ENCODE peak calls at places on chromosomes 3 and 15, in six cellular contexts. Y, E, A, M, I and S are unnamed samples.
A peak's percentile ranks its signal among the peaks of the same experiment; 100 is the strongest.

GRCh38 chr15:80323285-80323684 is 71.3 kb upstream of the CTXND1 start:
- DNase-seq in Y (no peak), E (no peak), A (no peak), M (no peak), I (no peak), S (no peak)

GRCh38 chr3:119779731-119780383 is 2.0 kb upstream of the NR1I2 start:
- DNase-seq in Y (no peak), E (no peak), A (no peak), M (no peak), I (no peak), S (no peak)

GRCh38 chr3:170867143-170867542 is 2.9 kb downstream of the RPL22L1 start:
- DNase-seq in Y (no peak), E (no peak), A (no peak), M (no peak), I (no peak), S (no peak)

GRCh38 chr3:197891-198491 is 1.4 kb downstream of the CHL1 start:
- DNase-seq in Y (no peak), E (no peak), A (no peak), M (peak; percentile 21), I (no peak), S (no peak)

GRCh38 chr3:196082471-196082971 is 631 bp upstream of the TFRC start:
- DNase-seq in Y (no peak), E (peak; percentile 65), A (no peak), M (no peak), I (no peak), S (no peak)

GRCh38 chr15:26873846-26874245 is 7.0 kb downstream of the GABRA5 start:
- DNase-seq in Y (no peak), E (no peak), A (no peak), M (no peak), I (no peak), S (no peak)

GRCh38 chr3:186949281-186949982 is 19.1 kb downstream of the ST6GAL1 start:
- DNase-seq in Y (no peak), E (no peak), A (peak; percentile 73), M (no peak), I (no peak), S (no peak)

GRCh38 chr3:66520716-66521115 is 19.9 kb upstream of the LRIG1 start:
- DNase-seq in Y (no peak), E (no peak), A (no peak), M (no peak), I (no peak), S (no peak)

GRCh38 chr3:123636431-123636841 is 51.6 kb upstream of the HACD2 start:
- DNase-seq in Y (no peak), E (no peak), A (no peak), M (peak; percentile 69), I (no peak), S (no peak)

GRCh38 chr3:156483426-156483825 is 71.5 kb downstream of the SSR3 start:
- DNase-seq in Y (peak; percentile 46), E (no peak), A (peak; percentile 86), M (no peak), I (no peak), S (no peak)

GRCh38 chr3:96347289-96347688 is 467.1 kb upstream of the EPHA6 start:
- DNase-seq in Y (no peak), E (no peak), A (no peak), M (no peak), I (no peak), S (no peak)

GRCh38 chr3:185733980-185734724 is 90.7 kb downstream of the IGF2BP2 start:
- DNase-seq in Y (no peak), E (no peak), A (peak; percentile 80), M (peak; percentile 38), I (no peak), S (no peak)

GRCh38 chr3:52231502-52232278 is 6.2 kb upstream of the TLR9 start:
- DNase-seq in Y (peak; percentile 86), E (peak; percentile 88), A (no peak), M (peak; percentile 46), I (peak; percentile 86), S (peak; percentile 89)

GRCh38 chr3:134881305-134881704 is 86.2 kb downstream of the EPHB1 start:
- DNase-seq in Y (no peak), E (peak; percentile 3), A (no peak), M (no peak), I (no peak), S (no peak)

GRCh38 chr3:100179692-100180349 is 65.5 kb upstream of the FILIP1L start:
- DNase-seq in Y (no peak), E (no peak), A (no peak), M (no peak), I (no peak), S (no peak)

GRCh38 chr3:196150481-196150880 is 60.7 kb downstream of the ZDHHC19 start:
- DNase-seq in Y (no peak), E (peak; percentile 58), A (no peak), M (no peak), I (no peak), S (no peak)

GRCh38 chr15:99296386-99296785 is 45.1 kb downstream of the LRRC28 start:
- DNase-seq in Y (no peak), E (no peak), A (no peak), M (no peak), I (no peak), S (no peak)
- H3K27ac ChIP-seq in Y (no peak overlapping the region), E (no peak overlapping the region), A (no peak overlapping the region), M (no peak overlapping the region), I (no peak overlapping the region), S (no peak overlapping the region)

GRCh38 chr15:91490211-91490610 is 363.3 kb upstream of the SLCO3A1 start:
- DNase-seq in Y (no peak), E (no peak), A (no peak), M (no peak), I (no peak), S (no peak)

GRCh38 chr15:91482799-91483198 is 370.7 kb upstream of the SLCO3A1 start:
- DNase-seq in Y (peak; percentile 36), E (no peak), A (no peak), M (no peak), I (no peak), S (no peak)

GRCh38 chr15:91491131-91491950 is 362.2 kb upstream of the SLCO3A1 start:
- DNase-seq in Y (no peak), E (no peak), A (peak; percentile 96), M (no peak), I (no peak), S (no peak)

GRCh38 chr15:91484141-91484540 is 369.4 kb upstream of the SLCO3A1 start:
- DNase-seq in Y (no peak), E (no peak), A (no peak), M (no peak), I (no peak), S (no peak)

GRCh38 chr15:91488452-91488851 is 365.1 kb upstream of the SLCO3A1 start:
- DNase-seq in Y (no peak), E (no peak), A (peak; percentile 40), M (no peak), I (no peak), S (no peak)
- H3K27ac ChIP-seq in Y (no peak overlapping the region), E (no peak overlapping the region), A (no peak overlapping the region), M (no peak overlapping the region), I (no peak overlapping the region), S (no peak overlapping the region)

GRCh38 chr3:23292432-23292831 is 89.3 kb downstream of the UBE2E2 start:
- DNase-seq in Y (no peak), E (no peak), A (no peak), M (no peak), I (no peak), S (no peak)
- H3K27ac ChIP-seq in Y (no peak overlapping the region), E (no peak overlapping the region), A (no peak overlapping the region), M (no peak overlapping the region), I (no peak overlapping the region), S (no peak overlapping the region)

GRCh38 chr3:129239992-129240391 is 9.4 kb upstream of the COPG1 start:
- DNase-seq in Y (no peak), E (no peak), A (no peak), M (no peak), I (no peak), S (no peak)
- H3K27ac ChIP-seq in Y (no peak overlapping the region), E (no peak overlapping the region), A (no peak overlapping the region), M (no peak overlapping the region), I (no peak overlapping the region), S (no peak overlapping the region)

DNA sequence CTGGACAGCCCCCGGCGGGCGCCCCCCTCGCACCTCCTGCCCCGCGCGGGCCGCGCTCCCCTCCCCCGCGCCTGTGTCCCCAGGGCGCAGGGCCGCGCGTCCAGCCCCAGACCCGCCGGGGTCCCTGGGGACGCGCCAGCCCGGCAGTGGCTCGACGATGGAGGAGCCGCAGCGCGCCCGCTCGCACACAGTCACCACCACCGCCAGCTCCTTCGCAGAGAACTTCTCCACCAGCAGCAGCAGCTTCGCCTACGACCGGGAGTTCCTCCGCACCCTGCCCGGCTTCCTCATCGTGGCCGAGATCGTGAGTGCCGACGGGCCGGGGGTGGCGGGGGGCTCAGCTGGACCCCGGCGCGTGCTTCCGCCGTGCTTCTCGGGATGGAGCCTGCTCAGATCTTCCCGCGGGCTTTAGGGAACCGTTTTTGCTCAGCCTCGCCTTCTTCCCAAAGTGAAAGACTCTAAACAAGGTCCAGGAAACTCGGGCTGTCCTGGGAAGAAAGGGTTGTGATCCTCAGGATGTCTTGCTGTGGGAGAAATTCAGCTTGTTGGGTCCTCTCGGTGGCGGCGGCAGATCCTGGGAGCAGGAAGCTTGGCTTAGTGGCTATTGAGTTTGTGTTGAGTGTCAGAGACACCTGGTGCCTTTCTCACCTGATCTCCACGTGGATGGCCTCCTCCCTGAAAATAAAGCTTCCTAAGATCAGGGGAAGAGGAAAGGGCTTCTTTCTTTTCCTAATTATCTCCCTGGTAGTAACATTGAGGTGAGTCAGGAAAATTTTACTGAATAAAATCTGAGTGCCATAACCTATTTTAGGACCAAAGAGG is 547 bp downstream of the CMTM8 start:
- DNase-seq in Y (peak; percentile 42), E (peak; percentile 52), A (peak; percentile 42), M (no peak), I (peak; percentile 32), S (peak; percentile 21)
- H3K27ac ChIP-seq in Y (peak overlapping the region; percentile 57), E (peak overlapping the region; percentile 89), A (no peak overlapping the region), M (no peak overlapping the region), I (peak overlapping the region; percentile 61), S (no peak overlapping the region)